ENCODE peak calls at places on chromosome 19, in five cellular contexts. One of them, this sample, is unnamed.
A peak's percentile ranks its signal among the peaks of the same experiment; 100 is the strongest.

GRCh38 chr19:48997972-48998371 is 4.3 kb downstream of the RUVBL2 start:
- DNase-seq in uterus: no peak
- DNase-seq in WERI-Rb-1: peak; percentile 92
- DNase-seq in CD4-positive, alpha-beta memory T cell: no peak
- DNase-seq in dorsolateral prefrontal cortex: no peak
- DNase-seq in this sample: no peak

GRCh38 chr19:45591004-45591637 is 6.5 kb upstream of the OPA3 start:
- DNase-seq in uterus: no peak
- DNase-seq in WERI-Rb-1: peak; percentile 58
- DNase-seq in CD4-positive, alpha-beta memory T cell: no peak
- DNase-seq in dorsolateral prefrontal cortex: no peak
- DNase-seq in this sample: no peak

GRCh38 chr19:49574206-49574755 is 6.1 kb downstream of the NOSIP start:
- DNase-seq in uterus: no peak
- DNase-seq in WERI-Rb-1: no peak
- DNase-seq in CD4-positive, alpha-beta memory T cell: no peak
- DNase-seq in dorsolateral prefrontal cortex: no peak
- DNase-seq in this sample: no peak

GRCh38 chr19:33467851-33468250 is 53.7 kb downstream of the PEPD start:
- DNase-seq in uterus: no peak
- DNase-seq in WERI-Rb-1: no peak
- DNase-seq in CD4-positive, alpha-beta memory T cell: no peak
- DNase-seq in dorsolateral prefrontal cortex: no peak
- DNase-seq in this sample: no peak

GRCh38 chr19:8615813-8616596 is 5.5 kb upstream of the ADAMTS10 start:
- DNase-seq in uterus: no peak
- DNase-seq in WERI-Rb-1: peak; percentile 64
- DNase-seq in CD4-positive, alpha-beta memory T cell: peak; percentile 55
- DNase-seq in dorsolateral prefrontal cortex: no peak
- DNase-seq in this sample: peak; percentile 37

GRCh38 chr19:46970815-46971214 is 48.8 kb upstream of the NPAS1 start:
- DNase-seq in uterus: no peak
- DNase-seq in WERI-Rb-1: no peak
- DNase-seq in CD4-positive, alpha-beta memory T cell: no peak
- DNase-seq in dorsolateral prefrontal cortex: no peak
- DNase-seq in this sample: no peak

GRCh38 chr19:53991224-53992113 is at the start of gene CACNG6:
- DNase-seq in uterus: no peak
- DNase-seq in WERI-Rb-1: peak; percentile 96
- DNase-seq in CD4-positive, alpha-beta memory T cell: no peak
- DNase-seq in dorsolateral prefrontal cortex: no peak
- DNase-seq in this sample: no peak

GRCh38 chr19:639251-640155 is at the start of gene FGF22:
- DNase-seq in uterus: peak; percentile 93
- DNase-seq in WERI-Rb-1: peak; percentile 92
- DNase-seq in CD4-positive, alpha-beta memory T cell: peak; percentile 93
- DNase-seq in dorsolateral prefrontal cortex: peak; percentile 91
- DNase-seq in this sample: peak; percentile 66

GRCh38 chr19:41870401-41870873 is 6.6 kb upstream of the CD79A start:
- DNase-seq in uterus: no peak
- DNase-seq in WERI-Rb-1: no peak
- DNase-seq in CD4-positive, alpha-beta memory T cell: no peak
- DNase-seq in dorsolateral prefrontal cortex: no peak
- DNase-seq in this sample: no peak

GRCh38 chr19:16660763-16661479 is at the start of gene TMEM38A:
- DNase-seq in uterus: peak; percentile 51
- DNase-seq in WERI-Rb-1: peak; percentile 52
- DNase-seq in CD4-positive, alpha-beta memory T cell: peak; percentile 45
- DNase-seq in dorsolateral prefrontal cortex: no peak
- DNase-seq in this sample: no peak

GRCh38 chr19:15154002-15154612 is 46.7 kb downstream of the NOTCH3 start:
- DNase-seq in uterus: no peak
- DNase-seq in WERI-Rb-1: peak; percentile 56
- DNase-seq in CD4-positive, alpha-beta memory T cell: no peak
- DNase-seq in dorsolateral prefrontal cortex: no peak
- DNase-seq in this sample: peak; percentile 65

GRCh38 chr19:30255783-30256509 is 116.2 kb upstream of the ZNF536 start:
- DNase-seq in uterus: no peak
- DNase-seq in WERI-Rb-1: no peak
- DNase-seq in CD4-positive, alpha-beta memory T cell: no peak
- DNase-seq in dorsolateral prefrontal cortex: no peak
- DNase-seq in this sample: no peak

GRCh38 chr19:42402376-42403116 is 12.4 kb upstream of the CNFN start:
- DNase-seq in uterus: no peak
- DNase-seq in WERI-Rb-1: no peak
- DNase-seq in CD4-positive, alpha-beta memory T cell: no peak
- DNase-seq in dorsolateral prefrontal cortex: no peak
- DNase-seq in this sample: no peak

GRCh38 chr19:16985403-16985802 is 41.2 kb downstream of the CPAMD8 start:
- DNase-seq in uterus: no peak
- DNase-seq in WERI-Rb-1: no peak
- DNase-seq in CD4-positive, alpha-beta memory T cell: no peak
- DNase-seq in dorsolateral prefrontal cortex: no peak
- DNase-seq in this sample: no peak

GRCh38 chr19:49896863-49897621 is at the start of gene IL4I1:
- DNase-seq in uterus: no peak
- DNase-seq in WERI-Rb-1: no peak
- DNase-seq in CD4-positive, alpha-beta memory T cell: peak; percentile 76
- DNase-seq in dorsolateral prefrontal cortex: no peak
- DNase-seq in this sample: no peak

GRCh38 chr19:47232422-47233211 is 1.6 kb upstream of the BBC3 start:
- DNase-seq in uterus: no peak
- DNase-seq in WERI-Rb-1: no peak
- DNase-seq in CD4-positive, alpha-beta memory T cell: no peak
- DNase-seq in dorsolateral prefrontal cortex: no peak
- DNase-seq in this sample: no peak

GRCh38 chr19:19372656-19373416 is 32.6 kb upstream of the GATAD2A start:
- DNase-seq in uterus: no peak
- DNase-seq in WERI-Rb-1: peak; percentile 67
- DNase-seq in CD4-positive, alpha-beta memory T cell: peak; percentile 52
- DNase-seq in dorsolateral prefrontal cortex: no peak
- DNase-seq in this sample: no peak

GRCh38 chr19:29775575-29775900 is 36.3 kb upstream of the CCNE1 start:
- DNase-seq in uterus: no peak
- DNase-seq in WERI-Rb-1: no peak
- DNase-seq in CD4-positive, alpha-beta memory T cell: no peak
- DNase-seq in dorsolateral prefrontal cortex: no peak
- DNase-seq in this sample: no peak

GRCh38 chr19:474126-475078 is 13.6 kb upstream of the SHC2 start:
- DNase-seq in uterus: no peak
- DNase-seq in WERI-Rb-1: no peak
- DNase-seq in CD4-positive, alpha-beta memory T cell: no peak
- DNase-seq in dorsolateral prefrontal cortex: no peak
- DNase-seq in this sample: no peak

GRCh38 chr19:51025809-51026553 is 435 bp downstream of the KLK11 start:
- DNase-seq in uterus: no peak
- DNase-seq in WERI-Rb-1: no peak
- DNase-seq in CD4-positive, alpha-beta memory T cell: no peak
- DNase-seq in dorsolateral prefrontal cortex: no peak
- DNase-seq in this sample: no peak

GRCh38 chr19:51026554-51026831 is at the start of gene KLK11:
- DNase-seq in uterus: no peak
- DNase-seq in WERI-Rb-1: no peak
- DNase-seq in CD4-positive, alpha-beta memory T cell: no peak
- DNase-seq in dorsolateral prefrontal cortex: no peak
- DNase-seq in this sample: no peak

GRCh38 chr19:51025401-51025800 is 1.0 kb downstream of the KLK11 start:
- DNase-seq in uterus: no peak
- DNase-seq in WERI-Rb-1: no peak
- DNase-seq in CD4-positive, alpha-beta memory T cell: no peak
- DNase-seq in dorsolateral prefrontal cortex: no peak
- DNase-seq in this sample: no peak

GRCh38 chr19:51023946-51024345 is 2.5 kb downstream of the KLK11 start:
- DNase-seq in uterus: no peak
- DNase-seq in WERI-Rb-1: no peak
- DNase-seq in CD4-positive, alpha-beta memory T cell: no peak
- DNase-seq in dorsolateral prefrontal cortex: no peak
- DNase-seq in this sample: no peak

DNA sequence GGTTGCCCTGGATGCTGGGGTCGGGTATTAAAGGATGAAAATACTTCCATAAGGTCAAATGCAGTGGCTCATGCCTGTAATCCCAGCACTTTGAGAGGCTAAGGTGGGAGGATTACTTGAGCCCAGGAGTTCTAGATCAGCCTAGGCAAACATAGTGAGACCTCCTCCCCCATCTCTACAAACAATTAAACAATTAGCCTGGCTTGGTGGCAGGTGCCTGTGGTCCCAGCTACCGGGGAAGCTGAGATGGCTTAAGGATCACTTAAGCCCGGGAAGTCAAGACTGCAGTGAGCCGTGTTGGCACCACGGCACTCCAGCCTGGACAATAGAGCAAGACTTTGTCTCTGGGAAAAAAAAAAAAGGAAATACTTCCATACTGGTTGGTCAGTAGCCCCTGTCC is 1.5 kb downstream of the KLK11 start:
- DNase-seq in uterus: no peak
- DNase-seq in WERI-Rb-1: peak; percentile 39
- DNase-seq in CD4-positive, alpha-beta memory T cell: no peak
- DNase-seq in dorsolateral prefrontal cortex: no peak
- DNase-seq in this sample: no peak
- H3K4me3 ChIP-seq in uterus: no peak overlapping the region
- H3K4me3 ChIP-seq in WERI-Rb-1: no peak overlapping the region
- H3K4me3 ChIP-seq in CD4-positive, alpha-beta memory T cell: no peak overlapping the region
- H3K4me3 ChIP-seq in dorsolateral prefrontal cortex: no peak overlapping the region
- H3K4me3 ChIP-seq in this sample: no peak overlapping the region

GRCh38 chr19:18107235-18108083 is 9.9 kb downstream of the MAST3 start:
- DNase-seq in uterus: no peak
- DNase-seq in WERI-Rb-1: no peak
- DNase-seq in CD4-positive, alpha-beta memory T cell: no peak
- DNase-seq in dorsolateral prefrontal cortex: no peak
- DNase-seq in this sample: no peak

GRCh38 chr19:18110833-18111232 is 13.3 kb downstream of the MAST3 start:
- DNase-seq in uterus: no peak
- DNase-seq in WERI-Rb-1: peak; percentile 53
- DNase-seq in CD4-positive, alpha-beta memory T cell: no peak
- DNase-seq in dorsolateral prefrontal cortex: no peak
- DNase-seq in this sample: no peak

GRCh38 chr19:18109731-18110671 is 12.4 kb downstream of the MAST3 start:
- DNase-seq in uterus: peak; percentile 31
- DNase-seq in WERI-Rb-1: peak; percentile 63
- DNase-seq in CD4-positive, alpha-beta memory T cell: no peak
- DNase-seq in dorsolateral prefrontal cortex: no peak
- DNase-seq in this sample: no peak

GRCh38 chr19:18109363-18109730 is 11.8 kb downstream of the MAST3 start:
- DNase-seq in uterus: no peak
- DNase-seq in WERI-Rb-1: no peak
- DNase-seq in CD4-positive, alpha-beta memory T cell: no peak
- DNase-seq in dorsolateral prefrontal cortex: no peak
- DNase-seq in this sample: no peak

GRCh38 chr19:18108897-18109296 is 11.3 kb downstream of the MAST3 start:
- DNase-seq in uterus: no peak
- DNase-seq in WERI-Rb-1: no peak
- DNase-seq in CD4-positive, alpha-beta memory T cell: no peak
- DNase-seq in dorsolateral prefrontal cortex: no peak
- DNase-seq in this sample: no peak
- H3K4me3 ChIP-seq in uterus: no peak overlapping the region
- H3K4me3 ChIP-seq in WERI-Rb-1: no peak overlapping the region
- H3K4me3 ChIP-seq in CD4-positive, alpha-beta memory T cell: no peak overlapping the region
- H3K4me3 ChIP-seq in dorsolateral prefrontal cortex: no peak overlapping the region
- H3K4me3 ChIP-seq in this sample: no peak overlapping the region

GRCh38 chr19:57506163-57506562 is 6.4 kb downstream of the ZNF773 start:
- DNase-seq in uterus: no peak
- DNase-seq in WERI-Rb-1: no peak
- DNase-seq in CD4-positive, alpha-beta memory T cell: no peak
- DNase-seq in dorsolateral prefrontal cortex: no peak
- DNase-seq in this sample: no peak

GRCh38 chr19:57512845-57513244 is 13.1 kb downstream of the ZNF773 start:
- DNase-seq in uterus: no peak
- DNase-seq in WERI-Rb-1: no peak
- DNase-seq in CD4-positive, alpha-beta memory T cell: no peak
- DNase-seq in dorsolateral prefrontal cortex: no peak
- DNase-seq in this sample: no peak

GRCh38 chr19:57515218-57515617 is 11.9 kb upstream of the ZNF549 start:
- DNase-seq in uterus: no peak
- DNase-seq in WERI-Rb-1: no peak
- DNase-seq in CD4-positive, alpha-beta memory T cell: no peak
- DNase-seq in dorsolateral prefrontal cortex: no peak
- DNase-seq in this sample: no peak

GRCh38 chr19:57511484-57511883 is 11.7 kb downstream of the ZNF773 start:
- DNase-seq in uterus: no peak
- DNase-seq in WERI-Rb-1: no peak
- DNase-seq in CD4-positive, alpha-beta memory T cell: no peak
- DNase-seq in dorsolateral prefrontal cortex: no peak
- DNase-seq in this sample: no peak
- H3K4me3 ChIP-seq in uterus: no peak overlapping the region
- H3K4me3 ChIP-seq in WERI-Rb-1: no peak overlapping the region
- H3K4me3 ChIP-seq in CD4-positive, alpha-beta memory T cell: no peak overlapping the region
- H3K4me3 ChIP-seq in dorsolateral prefrontal cortex: no peak overlapping the region
- H3K4me3 ChIP-seq in this sample: no peak overlapping the region

GRCh38 chr19:4911314-4911713 is 2.0 kb downstream of the UHRF1 start:
- DNase-seq in uterus: no peak
- DNase-seq in WERI-Rb-1: no peak
- DNase-seq in CD4-positive, alpha-beta memory T cell: no peak
- DNase-seq in dorsolateral prefrontal cortex: no peak
- DNase-seq in this sample: no peak

GRCh38 chr19:4910594-4911273 is 1.4 kb downstream of the UHRF1 start:
- DNase-seq in uterus: no peak
- DNase-seq in WERI-Rb-1: no peak
- DNase-seq in CD4-positive, alpha-beta memory T cell: no peak
- DNase-seq in dorsolateral prefrontal cortex: no peak
- DNase-seq in this sample: peak; percentile 48

GRCh38 chr19:4909897-4910593 is 744 bp downstream of the UHRF1 start:
- DNase-seq in uterus: peak; percentile 86
- DNase-seq in WERI-Rb-1: peak; percentile 95
- DNase-seq in CD4-positive, alpha-beta memory T cell: peak; percentile 94
- DNase-seq in dorsolateral prefrontal cortex: peak; percentile 92
- DNase-seq in this sample: peak; percentile 84

GRCh38 chr19:4913996-4914735 is 4.9 kb downstream of the UHRF1 start:
- DNase-seq in uterus: no peak
- DNase-seq in WERI-Rb-1: no peak
- DNase-seq in CD4-positive, alpha-beta memory T cell: no peak
- DNase-seq in dorsolateral prefrontal cortex: no peak
- DNase-seq in this sample: no peak

DNA sequence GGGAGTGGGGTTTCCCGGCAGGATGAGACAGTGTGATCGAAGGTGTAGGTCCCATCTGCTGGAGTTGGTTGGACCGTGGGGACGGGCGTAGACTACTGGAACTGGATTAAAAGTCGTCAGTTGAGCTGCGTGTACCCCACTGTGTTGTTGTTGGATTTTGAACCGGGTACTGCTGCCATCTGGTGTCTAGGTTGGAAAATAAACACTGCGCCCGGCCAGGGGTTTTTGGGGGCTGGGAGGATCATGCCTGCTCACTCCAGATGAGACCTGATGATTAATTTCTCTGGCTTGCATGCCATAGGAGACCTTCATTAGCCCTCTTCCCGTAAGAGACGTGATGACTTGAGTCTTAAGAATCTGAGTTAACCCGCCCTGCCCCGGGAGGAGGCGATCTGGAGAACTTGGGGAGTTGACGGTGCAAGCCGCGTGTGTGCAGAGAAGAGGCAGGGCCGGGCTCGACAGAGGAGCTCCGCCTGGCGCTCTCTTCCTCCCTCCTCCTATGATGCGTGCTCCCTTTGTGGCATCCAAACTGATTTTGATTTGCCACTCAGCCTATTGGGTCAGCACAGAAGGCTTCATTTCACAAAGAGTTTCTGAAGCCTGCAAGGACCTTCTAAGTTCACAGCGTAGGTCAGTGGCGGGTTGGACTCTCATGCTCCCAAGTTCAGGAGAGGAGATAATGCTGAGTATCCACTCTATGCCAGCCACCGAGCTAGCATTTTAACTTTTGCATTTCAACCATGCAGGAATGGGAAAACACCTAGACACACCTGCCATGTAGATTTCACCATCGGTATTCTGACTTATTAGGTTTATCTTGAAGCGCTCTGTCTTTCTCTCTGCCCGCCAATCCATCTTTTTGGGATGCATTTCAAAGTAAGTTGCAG is 2.7 kb downstream of the UHRF1 start:
- DNase-seq in uterus: peak; percentile 70
- DNase-seq in WERI-Rb-1: peak; percentile 65
- DNase-seq in CD4-positive, alpha-beta memory T cell: peak; percentile 73
- DNase-seq in dorsolateral prefrontal cortex: peak; percentile 72
- DNase-seq in this sample: peak; percentile 64
- H3K4me3 ChIP-seq in uterus: no peak overlapping the region
- H3K4me3 ChIP-seq in WERI-Rb-1: peak overlapping the region; percentile 87
- H3K4me3 ChIP-seq in CD4-positive, alpha-beta memory T cell: peak overlapping the region; percentile 71
- H3K4me3 ChIP-seq in dorsolateral prefrontal cortex: peak overlapping the region; percentile 67
- H3K4me3 ChIP-seq in this sample: peak overlapping the region; percentile 98

This sample was measured in Jurkat, Clone E6-1.